ENCODE peak calls at places on chromosomes 2 and 18, in ten cellular contexts. One of them, this sample, is unnamed.

GRCh38 chr2:222076978-222077690 is 221.7 kb downstream of the PAX3 start:
- DNase-seq in COR-L47: no peak
- DNase-seq in nephron progenitor cell: no peak
- DNase-seq in AG04449: no peak
- DNase-seq in right cardiac atrium: no peak
- DNase-seq in endothelial cell: no peak
- DNase-seq in foreskin fibroblast: no peak
- DNase-seq in IMR-90: no peak
- DNase-seq in stimulated activated CD4-positive, alpha-beta T cell treated with anti-CD3 and anti-CD28 coated beads, Interleukin-12 subunit alpha, Interleukin-12 subunit beta, amount 100 ng/mL, for 48 hours: no peak
- DNase-seq in HT1080: peak
- DNase-seq in this sample: no peak

GRCh38 chr2:219161097-219161496 is 482 bp upstream of the NHEJ1 start:
- DNase-seq in IMR-90: no peak
- DNase-seq in foreskin fibroblast: no peak
- DNase-seq in AG04449: no peak
- DNase-seq in COR-L47: no peak
- DNase-seq in nephron progenitor cell: no peak
- DNase-seq in HT1080: no peak
- DNase-seq in stimulated activated CD4-positive, alpha-beta T cell treated with anti-CD3 and anti-CD28 coated beads, Interleukin-12 subunit alpha, Interleukin-12 subunit beta, amount 100 ng/mL, for 48 hours: no peak
- DNase-seq in right cardiac atrium: no peak
- DNase-seq in endothelial cell: no peak
- DNase-seq in this sample: no peak

GRCh38 chr2:109137616-109138015 is 8.6 kb downstream of the SH3RF3 start:
- DNase-seq in endothelial cell: no peak
- DNase-seq in foreskin fibroblast: no peak
- DNase-seq in HT1080: no peak
- DNase-seq in stimulated activated CD4-positive, alpha-beta T cell treated with anti-CD3 and anti-CD28 coated beads, Interleukin-12 subunit alpha, Interleukin-12 subunit beta, amount 100 ng/mL, for 48 hours: no peak
- DNase-seq in nephron progenitor cell: no peak
- DNase-seq in COR-L47: no peak
- DNase-seq in right cardiac atrium: no peak
- DNase-seq in AG04449: no peak
- DNase-seq in IMR-90: no peak
- DNase-seq in this sample: no peak

GRCh38 chr18:22556271-22556990 is 138.7 kb upstream of the CTAGE1 start:
- DNase-seq in IMR-90: peak
- DNase-seq in AG04449: no peak
- DNase-seq in right cardiac atrium: peak
- DNase-seq in COR-L47: no peak
- DNase-seq in nephron progenitor cell: no peak
- DNase-seq in foreskin fibroblast: no peak
- DNase-seq in stimulated activated CD4-positive, alpha-beta T cell treated with anti-CD3 and anti-CD28 coated beads, Interleukin-12 subunit alpha, Interleukin-12 subunit beta, amount 100 ng/mL, for 48 hours: no peak
- DNase-seq in endothelial cell: no peak
- DNase-seq in HT1080: peak
- DNase-seq in this sample: no peak

GRCh38 chr2:30217644-30218361 is 13.5 kb upstream of the LBH start:
- DNase-seq in nephron progenitor cell: no peak
- DNase-seq in AG04449: no peak
- DNase-seq in IMR-90: no peak
- DNase-seq in stimulated activated CD4-positive, alpha-beta T cell treated with anti-CD3 and anti-CD28 coated beads, Interleukin-12 subunit alpha, Interleukin-12 subunit beta, amount 100 ng/mL, for 48 hours: no peak
- DNase-seq in foreskin fibroblast: no peak
- DNase-seq in right cardiac atrium: peak
- DNase-seq in COR-L47: peak
- DNase-seq in endothelial cell: no peak
- DNase-seq in HT1080: no peak
- DNase-seq in this sample: peak

GRCh38 chr2:38716185-38716584 is 35.0 kb downstream of the SRSF7 start:
- DNase-seq in nephron progenitor cell: no peak
- DNase-seq in right cardiac atrium: no peak
- DNase-seq in HT1080: no peak
- DNase-seq in IMR-90: peak
- DNase-seq in AG04449: peak
- DNase-seq in COR-L47: no peak
- DNase-seq in stimulated activated CD4-positive, alpha-beta T cell treated with anti-CD3 and anti-CD28 coated beads, Interleukin-12 subunit alpha, Interleukin-12 subunit beta, amount 100 ng/mL, for 48 hours: no peak
- DNase-seq in endothelial cell: no peak
- DNase-seq in foreskin fibroblast: peak
- DNase-seq in this sample: no peak

GRCh38 chr18:49406863-49407262 is 53.6 kb downstream of the DYM start:
- DNase-seq in HT1080: no peak
- DNase-seq in stimulated activated CD4-positive, alpha-beta T cell treated with anti-CD3 and anti-CD28 coated beads, Interleukin-12 subunit alpha, Interleukin-12 subunit beta, amount 100 ng/mL, for 48 hours: no peak
- DNase-seq in COR-L47: no peak
- DNase-seq in nephron progenitor cell: no peak
- DNase-seq in AG04449: no peak
- DNase-seq in IMR-90: no peak
- DNase-seq in right cardiac atrium: no peak
- DNase-seq in endothelial cell: no peak
- DNase-seq in foreskin fibroblast: no peak
- DNase-seq in this sample: no peak

GRCh38 chr2:55951533-55951932 is 28.0 kb upstream of the EFEMP1 start:
- DNase-seq in IMR-90: no peak
- DNase-seq in stimulated activated CD4-positive, alpha-beta T cell treated with anti-CD3 and anti-CD28 coated beads, Interleukin-12 subunit alpha, Interleukin-12 subunit beta, amount 100 ng/mL, for 48 hours: no peak
- DNase-seq in AG04449: no peak
- DNase-seq in right cardiac atrium: no peak
- DNase-seq in COR-L47: no peak
- DNase-seq in HT1080: no peak
- DNase-seq in nephron progenitor cell: no peak
- DNase-seq in foreskin fibroblast: no peak
- DNase-seq in endothelial cell: no peak
- DNase-seq in this sample: no peak

GRCh38 chr2:159164457-159164894 is 122.0 kb downstream of the WDSUB1 start:
- DNase-seq in endothelial cell: no peak
- DNase-seq in nephron progenitor cell: no peak
- DNase-seq in HT1080: no peak
- DNase-seq in IMR-90: no peak
- DNase-seq in right cardiac atrium: no peak
- DNase-seq in foreskin fibroblast: no peak
- DNase-seq in stimulated activated CD4-positive, alpha-beta T cell treated with anti-CD3 and anti-CD28 coated beads, Interleukin-12 subunit alpha, Interleukin-12 subunit beta, amount 100 ng/mL, for 48 hours: no peak
- DNase-seq in AG04449: no peak
- DNase-seq in COR-L47: no peak
- DNase-seq in this sample: no peak

GRCh38 chr2:85545780-85546240 is 6.8 kb downstream of the MAT2A start:
- DNase-seq in HT1080: peak
- DNase-seq in COR-L47: no peak
- DNase-seq in endothelial cell: no peak
- DNase-seq in foreskin fibroblast: peak
- DNase-seq in stimulated activated CD4-positive, alpha-beta T cell treated with anti-CD3 and anti-CD28 coated beads, Interleukin-12 subunit alpha, Interleukin-12 subunit beta, amount 100 ng/mL, for 48 hours: no peak
- DNase-seq in nephron progenitor cell: no peak
- DNase-seq in IMR-90: no peak
- DNase-seq in AG04449: no peak
- DNase-seq in right cardiac atrium: no peak
- DNase-seq in this sample: no peak

GRCh38 chr2:172655091-172655837 is 80.4 kb upstream of the RAPGEF4 start:
- DNase-seq in nephron progenitor cell: no peak
- DNase-seq in endothelial cell: no peak
- DNase-seq in HT1080: peak
- DNase-seq in foreskin fibroblast: peak
- DNase-seq in IMR-90: peak
- DNase-seq in stimulated activated CD4-positive, alpha-beta T cell treated with anti-CD3 and anti-CD28 coated beads, Interleukin-12 subunit alpha, Interleukin-12 subunit beta, amount 100 ng/mL, for 48 hours: no peak
- DNase-seq in AG04449: peak
- DNase-seq in right cardiac atrium: no peak
- DNase-seq in COR-L47: no peak
- DNase-seq in this sample: no peak